ENCODE peak calls at places on chromosomes 11 and 22, in seven cellular contexts. X is fibroblast of lung, R is right atrium auricular region, G is A549, E is ovary, J is pancreas, S is right lobe of liver. V is an unnamed sample.

GRCh38 chr11:95299078-95299611 is 68.1 kb upstream of the SESN3 start:
- DNase-seq in R (no peak), G (no peak), S (no peak), E (no peak), J (no peak), X (peak; percentile 85), V (no peak)

GRCh38 chr11:77851513-77851912 is 30.6 kb downstream of the AAMDC start:
- DNase-seq in E (no peak), J (no peak), G (no peak), S (no peak), R (no peak), X (no peak), V (no peak)

GRCh38 chr11:114085965-114086364 is 26.5 kb downstream of the ZBTB16 start:
- DNase-seq in G (no peak), S (peak; percentile 64), J (peak; percentile 91), E (no peak), R (no peak), X (no peak), V (no peak)

GRCh38 chr11:2445948-2446551 is 1.2 kb downstream of the KCNQ1 start:
- DNase-seq in R (no peak), E (peak; percentile 13), S (no peak), X (no peak), J (peak; percentile 72), G (no peak), V (no peak)

GRCh38 chr11:34869425-34869824 is 46.8 kb downstream of the APIP start:
- DNase-seq in X (no peak), J (no peak), E (no peak), R (no peak), G (peak; percentile 18), S (no peak), V (no peak)

GRCh38 chr11:15937601-15938361 is 418.6 kb downstream of the SOX6 start:
- DNase-seq in X (no peak), S (no peak), E (no peak), J (no peak), R (no peak), G (no peak), V (no peak)

GRCh38 chr22:29702931-29703594 is 16.7 kb upstream of the CABP7 start:
- DNase-seq in S (no peak), X (no peak), J (no peak), E (no peak), R (no peak), G (no peak), V (no peak)

GRCh38 chr22:28983788-28984441 is 77.7 kb downstream of the C22orf31 start:
- DNase-seq in J (no peak), E (no peak), R (no peak), G (no peak), S (no peak), X (no peak), V (no peak)

GRCh38 chr22:17314472-17314871 is 54.8 kb upstream of the CECR2 start:
- DNase-seq in X (no peak), E (no peak), R (no peak), S (no peak), J (no peak), G (no peak), V (no peak)

GRCh38 chr11:65559951-65560537 is 1.9 kb upstream of the LTBP3 start:
- DNase-seq in R (no peak), G (peak; percentile 90), E (peak; percentile 50), S (no peak), X (peak; percentile 62), J (no peak), V (no peak)

GRCh38 chr11:62656801-62657429 is 3.8 kb upstream of the INTS5 start:
- DNase-seq in R (no peak), X (no peak), S (no peak), G (no peak), J (no peak), E (no peak), V (no peak)

GRCh38 chr11:77126861-77127673 is 979 bp upstream of the MYO7A start:
- DNase-seq in G (peak; percentile 36), J (peak; percentile 50), X (no peak), R (no peak), E (peak; percentile 81), S (peak; percentile 62), V (no peak)

GRCh38 chr11:61266602-61267001 is 25.6 kb downstream of the PGA5 start:
- DNase-seq in G (peak; percentile 40), X (peak; percentile 37), J (no peak), S (no peak), R (no peak), E (no peak), V (no peak)

GRCh38 chr11:76579047-76579751 is 91.3 kb downstream of the LRRC32 start:
- DNase-seq in G (no peak), E (peak; percentile 64), J (peak; percentile 23), R (no peak), S (no peak), X (no peak), V (no peak)

GRCh38 chr11:2746401-2747230 is 46.8 kb upstream of the KCNQ1OT1 start:
- DNase-seq in J (no peak), G (no peak), E (peak; percentile 30), X (no peak), R (no peak), S (peak; percentile 8), V (no peak)

GRCh38 chr22:30004101-30004500 is 76.2 kb upstream of the HORMAD2 start:
- DNase-seq in G (no peak), X (peak; percentile 20), R (no peak), J (no peak), S (peak; percentile 39), E (no peak), V (no peak)

GRCh38 chr11:73661035-73661628 is 14.8 kb downstream of the PLEKHB1 start:
- DNase-seq in J (peak; percentile 70), E (peak; percentile 92), G (peak; percentile 78), X (peak; percentile 69), R (peak; percentile 88), S (peak; percentile 89), V (peak; percentile 65)

GRCh38 chr22:32637951-32638350 is 163.3 kb downstream of the FBXO7 start:
- DNase-seq in X (no peak), R (no peak), J (no peak), S (no peak), G (no peak), E (no peak), V (no peak)

GRCh38 chr22:42947211-42947990 is 67.5 kb downstream of the PACSIN2 start:
- DNase-seq in S (peak; percentile 72), G (peak; percentile 44), X (peak; percentile 36), J (peak; percentile 75), R (no peak), E (peak; percentile 41), V (no peak)

DNA sequence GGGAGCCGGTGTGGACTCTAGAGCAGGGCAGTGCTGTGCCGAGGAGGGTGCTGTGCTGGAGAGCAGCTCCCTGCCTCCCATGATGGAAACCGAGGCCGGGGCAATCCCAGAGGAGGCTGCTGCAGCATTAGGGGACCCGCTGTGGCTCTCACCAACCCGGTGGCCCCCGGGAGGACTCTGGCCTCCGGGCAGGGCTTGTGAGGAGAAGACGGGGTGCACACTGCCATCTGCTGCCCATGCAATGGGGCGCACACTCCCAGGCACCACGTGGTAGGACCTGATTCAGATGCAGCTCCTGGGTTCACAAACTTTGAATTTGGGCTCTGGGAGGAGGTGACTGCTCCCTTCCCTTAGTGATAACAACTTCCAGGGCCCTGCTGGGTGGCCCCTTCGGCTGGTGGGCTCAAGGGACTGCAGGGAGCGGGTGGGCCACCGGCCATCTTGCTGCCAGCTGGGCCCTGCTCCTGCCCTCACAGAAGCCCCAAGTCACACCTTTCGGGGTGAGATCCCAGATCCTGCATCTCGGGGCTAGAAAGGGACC is 93.8 kb upstream of the FGF3 start:
- DNase-seq in E (no peak), S (peak; percentile 29), J (no peak), R (no peak), X (no peak), G (peak; percentile 36), V (no peak)
- TF ChIP-seq CTCF in E (no peak), S (peak; percentile 17), J (no peak), R (no peak), X (peak; percentile 42), G (peak; percentile 47), V (peak; percentile 84)

DNA sequence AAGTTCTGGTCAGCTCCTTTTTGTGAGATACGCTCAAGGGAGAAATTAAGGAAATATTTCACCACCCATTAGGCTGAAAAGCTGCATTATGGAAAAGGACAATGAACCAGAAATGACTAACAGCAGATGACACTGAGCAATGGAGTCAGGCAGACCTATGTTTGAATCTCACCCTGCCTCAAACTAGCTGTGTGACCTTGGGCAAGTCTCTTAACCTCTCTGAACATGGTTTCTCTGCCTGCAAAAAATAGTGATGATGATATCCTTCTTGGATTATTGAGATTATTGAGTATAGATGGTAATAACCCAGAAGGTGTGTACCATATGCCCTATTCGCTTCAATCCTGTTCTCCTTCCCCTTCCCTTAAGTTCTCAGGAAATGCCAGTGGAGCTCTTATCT is 2.9 kb upstream of the PRDM11 start:
- DNase-seq in S (no peak), J (no peak), X (no peak), E (no peak), R (no peak), G (no peak), V (no peak)
- H3K4me1 ChIP-seq in S (no peaks in the 10 kb centered on the region), J (no peaks in the 10 kb centered on the region), X (peaks cover 5% of the 10 kb centered on the region), E (peaks cover 11% of the 10 kb centered on the region), R (peaks cover 22% of the 10 kb centered on the region), G (peaks cover 9% of the 10 kb centered on the region), V (peaks cover 15% of the 10 kb centered on the region)

GRCh38 chr11:104339383-104339831 is 175.5 kb upstream of the PDGFD start:
- DNase-seq in X (no peak), S (no peak), G (no peak), E (no peak), R (no peak), J (no peak), V (no peak)

GRCh38 chr11:104338186-104338585 is 174.2 kb upstream of the PDGFD start:
- DNase-seq in R (no peak), G (no peak), X (peak; percentile 75), E (no peak), S (no peak), J (no peak), V (no peak)

DNA sequence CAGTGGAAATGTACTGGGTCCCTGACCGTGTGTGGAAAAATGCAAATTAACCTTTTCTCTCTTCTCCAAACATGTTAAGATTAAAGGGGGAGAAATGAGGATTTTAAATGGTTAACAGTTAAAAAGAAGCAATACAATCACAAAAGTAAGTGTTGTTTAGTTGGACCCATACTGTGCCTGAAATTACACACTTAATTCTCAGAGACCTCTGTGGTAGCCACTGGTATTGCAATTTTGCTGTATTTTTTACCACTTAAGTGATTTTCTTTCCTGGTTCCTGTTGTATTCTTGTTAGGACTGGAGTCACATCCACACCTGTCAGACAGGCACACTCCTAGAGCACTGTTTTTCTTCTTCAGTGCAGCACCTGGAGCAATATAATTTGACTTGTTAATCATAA is 179.6 kb upstream of the PDGFD start:
- DNase-seq in G (peak; percentile 17), S (no peak), E (no peak), X (peak; percentile 6), J (no peak), R (no peak), V (no peak)
- TF ChIP-seq CTCF in G (no peak), S (peak; percentile 22), E (no peak), X (peak; percentile 47), J (peak; percentile 34), R (no peak), V (peak; percentile 27)

GRCh38 chr11:11847082-11847481 is 5.3 kb downstream of the USP47 start:
- DNase-seq in J (no peak), S (no peak), R (no peak), E (no peak), G (no peak), X (no peak), V (no peak)
- H3K4me1 ChIP-seq in J (peaks cover 64% of the 10 kb centered on the region), S (peaks cover 3% of the 10 kb centered on the region), R (peaks cover 84% of the 10 kb centered on the region), E (peaks cover 14% of the 10 kb centered on the region), G (peaks cover 57% of the 10 kb centered on the region), X (peaks cover 2% of the 10 kb centered on the region), V (peaks cover 52% of the 10 kb centered on the region)

GRCh38 chr11:17770917-17771316 is 36.3 kb downstream of the KCNC1 start:
- DNase-seq in R (no peak), S (no peak), G (no peak), J (no peak), X (no peak), E (no peak), V (no peak)
- TF ChIP-seq CTCF in R (no peak), S (no peak), G (no peak), J (no peak), X (peak; percentile 38), E (no peak), V (no peak)